ENCODE peak calls at places on chromosome 11, in four cellular contexts. R is amniotic epithelial cell; A is stimulated activated CD4-positive, alpha-beta T cell treated with anti-CD3 and anti-CD28 coated beads, Interleukin-1b, Interleukin-23, amount 100 ng/mL, for 4 hours; M is left kidney. X is an unnamed sample.

GRCh38 chr11:62752994-62753735 is 795 bp downstream of the ZBTB3 start:
- DNase-seq in R (no peak), M (no peak), A (no peak), X (no peak)

GRCh38 chr11:1179641-1180040 is 21.9 kb downstream of the MUC5AC start:
- DNase-seq in A (no peak), M (no peak), R (no peak), X (no peak)

GRCh38 chr11:121570453-121570852 is 117.7 kb upstream of the SORL1-AS1 start:
- DNase-seq in M (no peak), A (no peak), R (no peak), X (no peak)

GRCh38 chr11:120181446-120181992 is 29.3 kb upstream of the OAF start:
- DNase-seq in M (no peak), A (no peak), R (no peak), X (no peak)

GRCh38 chr11:134572741-134573675 is 161.0 kb upstream of the B3GAT1 start:
- DNase-seq in M (no peak), R (no peak), A (no peak), X (no peak)

GRCh38 chr11:134449713-134450112 is 37.7 kb upstream of the B3GAT1 start:
- DNase-seq in R (no peak), M (no peak), A (no peak), X (no peak)

GRCh38 chr11:118281284-118281683 is 17.2 kb upstream of the MPZL2 start:
- DNase-seq in M (no peak), A (no peak), R (no peak), X (no peak)

GRCh38 chr11:17641792-17642350 is 77.5 kb upstream of the MYOD1 start:
- DNase-seq in A (no peak), M (no peak), R (no peak), X (no peak)

GRCh38 chr11:14334193-14334592 is 24.8 kb downstream of the RRAS2 start:
- DNase-seq in R (no peak), A (no peak), M (no peak), X (no peak)

GRCh38 chr11:122140535-122140934 is 24.5 kb upstream of the BLID start:
- DNase-seq in R (peak; percentile 72), M (no peak), A (no peak), X (peak; percentile 58)

GRCh38 chr11:36793542-36793926 is 195.5 kb upstream of the RAG2 start:
- DNase-seq in A (no peak), R (no peak), M (peak; percentile 71), X (no peak)

GRCh38 chr11:92296138-92296515 is 71.5 kb downstream of the FAT3 start:
- DNase-seq in A (no peak), M (no peak), R (peak; percentile 66), X (no peak)

GRCh38 chr11:108927791-108928545 is 263.1 kb downstream of the DDX10 start:
- DNase-seq in R (no peak), A (no peak), M (no peak), X (no peak)

GRCh38 chr11:72750556-72751292 is 1.5 kb downstream of the ARAP1 start:
- DNase-seq in M (no peak), A (no peak), R (no peak), X (no peak)

GRCh38 chr11:69285091-69285490 is 8.9 kb upstream of the MYEOV start:
- DNase-seq in M (no peak), A (no peak), R (no peak), X (no peak)

GRCh38 chr11:9664276-9665171 is 647 bp downstream of the SWAP70 start:
- DNase-seq in A (peak; percentile 5), R (peak; percentile 25), M (peak; percentile 78), X (peak; percentile 22)

GRCh38 chr11:17514476-17514875 is 29.7 kb downstream of the USH1C start:
- DNase-seq in A (no peak), R (no peak), M (no peak), X (no peak)

GRCh38 chr11:121328213-121328966 is 35.8 kb downstream of the SC5D start:
- DNase-seq in A (peak; percentile 5), M (no peak), R (no peak), X (no peak)

GRCh38 chr11:45165386-45165785 is 18.9 kb downstream of the PRDM11 start:
- DNase-seq in A (no peak), M (no peak), R (no peak), X (no peak)

GRCh38 chr11:60934091-60934789 is 10.0 kb downstream of the TMEM132A start:
- DNase-seq in A (no peak), M (no peak), R (no peak), X (no peak)

GRCh38 chr11:18705651-18706281 is 7.2 kb downstream of the TMEM86A start:
- DNase-seq in R (no peak), M (peak; percentile 64), A (no peak), X (no peak)

GRCh38 chr11:75557649-75558494 is 4.2 kb upstream of the SERPINH1 start:
- DNase-seq in A (no peak), M (no peak), R (peak; percentile 97), X (peak; percentile 86)

GRCh38 chr11:119416606-119417580 is 6.1 kb downstream of the THY1 start:
- DNase-seq in A (no peak), M (no peak), R (peak; percentile 68), X (peak; percentile 26)

GRCh38 chr11:1870721-1871466 is 18.0 kb downstream of the LSP1 start:
- DNase-seq in M (peak; percentile 54), R (no peak), A (no peak), X (no peak)

GRCh38 chr11:57497303-57498247 is 17.9 kb downstream of the SLC43A1 start:
- DNase-seq in A (no peak), M (no peak), R (no peak), X (no peak)

GRCh38 chr11:45243931-45244330 is 42.2 kb downstream of the SYT13 start:
- DNase-seq in M (peak; percentile 18), R (no peak), A (no peak), X (no peak)

GRCh38 chr11:47179655-47179991 is 2.9 kb upstream of the ARFGAP2 start:
- DNase-seq in R (no peak), A (peak; percentile 33), M (peak; percentile 70), X (no peak)

GRCh38 chr11:93054881-93055280 is 85.4 kb downstream of the MTNR1B start:
- DNase-seq in M (no peak), A (no peak), R (peak; percentile 98), X (peak; percentile 78)

GRCh38 chr11:118202599-118203422 is 22.0 kb downstream of the JAML start:
- DNase-seq in A (no peak), R (no peak), M (peak; percentile 36), X (no peak)

GRCh38 chr11:18632841-18633240 is 1.3 kb downstream of the SPTY2D1 start:
- DNase-seq in A (no peak), M (no peak), R (no peak), X (no peak)

GRCh38 chr11:19474954-19475811 is 234.4 kb upstream of the E2F8 start:
- DNase-seq in R (no peak), A (no peak), M (peak; percentile 31), X (no peak)

GRCh38 chr11:121300313-121300971 is 7.9 kb downstream of the SC5D start:
- DNase-seq in M (peak; percentile 6), A (no peak), R (peak; percentile 8), X (no peak)

GRCh38 chr11:101327908-101328307 is 198.3 kb upstream of the PGR start:
- DNase-seq in M (no peak), A (no peak), R (peak; percentile 17), X (no peak)